ENCODE peak calls at places on chromosomes 7 and 10, in seven cellular contexts. R is endothelial cell of umbilical vein; Z is D721Med; A is neural crest cell; P is RWPE1; T is CD8-positive, alpha-beta T cell; B is AG09309. L is an unnamed sample.
A peak's percentile ranks its signal among the peaks of the same experiment; 100 is the strongest.

GRCh38 chr7:40329601-40330153 is 194.9 kb downstream of the SUGCT start:
- DNase-seq in R (peak; percentile 72), Z (no peak), A (no peak), P (peak; percentile 74), T (no peak), B (no peak), L (no peak)

GRCh38 chr7:106609416-106609815 is 51.5 kb downstream of the CCDC71L start:
- DNase-seq in R (peak; percentile 88), Z (no peak), A (no peak), P (peak; percentile 26), T (no peak), B (peak; percentile 29), L (no peak)

GRCh38 chr7:990352-991005 is 7.5 kb downstream of the CYP2W1 start:
- DNase-seq in R (no peak), Z (no peak), A (no peak), P (no peak), T (no peak), B (no peak), L (no peak)

GRCh38 chr10:99660662-99661369 is 1.5 kb downstream of the ENTPD7 start:
- DNase-seq in R (no peak), Z (no peak), A (no peak), P (no peak), T (no peak), B (no peak), L (no peak)

GRCh38 chr10:73113543-73113942 is 3.3 kb downstream of the NUDT13 start:
- DNase-seq in R (no peak), Z (no peak), A (no peak), P (no peak), T (no peak), B (no peak), L (no peak)

GRCh38 chr7:24894670-24895221 is 85.2 kb downstream of the OSBPL3 start:
- DNase-seq in R (no peak), Z (no peak), A (no peak), P (no peak), T (no peak), B (no peak), L (no peak)

GRCh38 chr7:12685550-12685949 is 1.9 kb upstream of the ARL4A start:
- DNase-seq in R (peak; percentile 70), Z (no peak), A (peak; percentile 49), P (no peak), T (peak; percentile 15), B (no peak), L (no peak)

GRCh38 chr10:132311338-132311939 is 3.7 kb upstream of the STK32C start:
- DNase-seq in R (no peak), Z (no peak), A (no peak), P (no peak), T (no peak), B (no peak), L (no peak)

GRCh38 chr7:75961194-75961593 is 33.2 kb downstream of the TMEM120A start:
- DNase-seq in R (no peak), Z (no peak), A (no peak), P (no peak), T (no peak), B (no peak), L (no peak)

GRCh38 chr7:80858141-80858903 is 60.5 kb downstream of the SEMA3C start:
- DNase-seq in R (peak; percentile 21), Z (no peak), A (no peak), P (no peak), T (no peak), B (no peak), L (no peak)

GRCh38 chr10:69383485-69384089 is 33.1 kb downstream of the TACR2 start:
- DNase-seq in R (no peak), Z (no peak), A (no peak), P (no peak), T (no peak), B (no peak), L (no peak)
- TF ChIP-seq CTCF in R (no peak), Z (no peak), A (no peak), P (no peak), T (no peak), B (peak; percentile 25), L (no peak)

GRCh38 chr7:17155529-17155928 is 142.9 kb upstream of the AHR start:
- DNase-seq in R (no peak), Z (no peak), A (no peak), P (no peak), T (no peak), B (no peak), L (no peak)

GRCh38 chr7:17153571-17153970 is 144.9 kb upstream of the AHR start:
- DNase-seq in R (no peak), Z (no peak), A (no peak), P (no peak), T (no peak), B (no peak), L (no peak)

GRCh38 chr7:17152698-17153097 is 145.8 kb upstream of the AHR start:
- DNase-seq in R (no peak), Z (no peak), A (no peak), P (no peak), T (no peak), B (no peak), L (no peak)

GRCh38 chr7:17159500-17160037 is 138.9 kb upstream of the AHR start:
- DNase-seq in R (no peak), Z (no peak), A (no peak), P (no peak), T (no peak), B (no peak), L (no peak)

DNA sequence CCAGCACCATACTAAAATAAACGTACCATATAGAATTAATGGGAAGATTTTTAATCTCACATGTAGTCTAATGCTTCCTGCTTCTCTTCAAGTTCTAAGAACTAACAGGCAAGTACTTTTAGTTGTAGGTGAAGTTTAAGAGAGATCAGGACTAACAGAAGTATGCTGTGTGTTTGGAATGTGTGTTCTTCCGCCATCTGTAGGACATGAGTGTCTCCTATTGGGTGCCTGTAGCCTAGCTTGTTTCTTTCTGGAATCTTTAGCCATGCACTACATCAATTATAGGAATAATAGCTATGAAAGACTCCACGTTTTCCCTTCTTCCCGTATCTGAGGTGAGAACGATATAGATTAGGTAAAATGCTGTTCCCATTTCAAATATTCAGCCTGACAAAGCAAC is 140.2 kb upstream of the AHR start:
- DNase-seq in R (no peak), Z (no peak), A (no peak), P (no peak), T (no peak), B (no peak), L (no peak)
- TF ChIP-seq CTCF in R (no peak), Z (no peak), A (no peak), P (no peak), T (no peak), B (no peak), L (no peak)

DNA sequence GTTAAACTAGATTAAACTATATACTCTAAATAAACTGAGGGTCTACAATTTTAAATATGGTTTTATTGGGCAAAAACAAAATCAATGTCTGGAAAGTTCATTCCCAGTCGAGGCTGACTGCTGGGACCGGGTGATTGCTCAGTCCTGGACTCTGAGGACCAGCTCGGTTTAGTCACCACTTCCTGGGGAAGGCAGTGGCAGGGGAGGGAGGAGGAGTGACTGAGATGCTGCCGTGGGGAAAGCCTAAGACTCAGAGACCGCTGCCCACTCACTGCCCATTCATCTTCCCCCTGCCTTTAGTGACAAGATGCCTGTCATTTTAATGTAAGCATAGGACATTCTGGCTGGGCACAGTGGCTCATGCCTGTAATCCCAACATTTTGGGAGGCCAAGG is 29.0 kb downstream of the ATOH7 start:
- DNase-seq in R (peak; percentile 57), Z (no peak), A (no peak), P (peak; percentile 20), T (no peak), B (peak; percentile 39), L (no peak)
- TF ChIP-seq CTCF in R (no peak), Z (no peak), A (no peak), P (no peak), T (no peak), B (no peak), L (no peak)

GRCh38 chr7:95730493-95731280 is 41.7 kb upstream of the DYNC1I1 start:
- DNase-seq in R (no peak), Z (no peak), A (no peak), P (no peak), T (no peak), B (no peak), L (no peak)

GRCh38 chr7:95723583-95724180 is 48.7 kb upstream of the DYNC1I1 start:
- DNase-seq in R (peak; percentile 76), Z (no peak), A (peak; percentile 23), P (peak; percentile 50), T (no peak), B (peak; percentile 13), L (no peak)

GRCh38 chr7:95725170-95725569 is 47.2 kb upstream of the DYNC1I1 start:
- DNase-seq in R (peak; percentile 9), Z (no peak), A (no peak), P (no peak), T (no peak), B (no peak), L (no peak)
- TF ChIP-seq CTCF in R (no peak), Z (peak; percentile 1), A (no peak), P (no peak), T (no peak), B (peak; percentile 14), L (no peak)

GRCh38 chr10:34677132-34677531 is 138.0 kb downstream of the PARD3 start:
- DNase-seq in R (no peak), Z (no peak), A (no peak), P (no peak), T (no peak), B (no peak), L (no peak)

GRCh38 chr10:34674169-34674568 is 140.9 kb downstream of the PARD3 start:
- DNase-seq in R (no peak), Z (no peak), A (no peak), P (no peak), T (no peak), B (no peak), L (no peak)

GRCh38 chr10:34681933-34682332 is 133.2 kb downstream of the PARD3 start:
- DNase-seq in R (no peak), Z (no peak), A (no peak), P (no peak), T (no peak), B (no peak), L (no peak)

GRCh38 chr10:34679177-34679576 is 135.9 kb downstream of the PARD3 start:
- DNase-seq in R (no peak), Z (no peak), A (no peak), P (no peak), T (no peak), B (no peak), L (no peak)

GRCh38 chr10:34677591-34677990 is 137.5 kb downstream of the PARD3 start:
- DNase-seq in R (no peak), Z (no peak), A (no peak), P (no peak), T (no peak), B (no peak), L (no peak)
- TF ChIP-seq CTCF in R (peak; percentile 4), Z (peak; percentile 21), A (peak; percentile 48), P (no peak), T (no peak), B (no peak), L (no peak)

DNA sequence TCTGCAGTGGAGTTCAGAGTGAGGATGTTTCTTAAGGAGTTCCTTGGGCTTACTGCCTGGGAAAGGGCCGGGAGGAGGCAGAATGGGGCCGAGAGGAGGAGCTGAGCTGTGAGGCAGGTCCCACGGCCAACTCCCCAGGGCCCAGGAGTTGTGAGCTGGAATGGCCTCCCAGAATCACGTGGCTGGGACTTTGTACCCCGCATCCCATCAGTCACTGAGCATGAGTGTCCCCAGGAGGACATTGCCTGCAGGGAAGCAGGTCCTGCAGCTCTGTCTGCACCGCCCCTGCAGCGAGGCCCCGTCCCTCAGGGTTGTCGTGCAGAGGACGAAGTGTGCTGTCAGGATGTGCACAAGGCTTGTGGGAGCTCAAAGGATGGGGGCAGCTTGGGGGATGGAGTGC is 75.5 kb downstream of the DYNC2I1 start:
- DNase-seq in R (no peak), Z (no peak), A (no peak), P (no peak), T (no peak), B (no peak), L (no peak)
- TF ChIP-seq CTCF in R (no peak), Z (no peak), A (no peak), P (no peak), T (no peak), B (no peak), L (no peak)